ENCODE peak calls at places on chromosomes 1 and 21, in five cellular contexts. I is HEK293T, Z is HepG2, K is K562, C is GM12878. G is an unnamed sample.
A peak's percentile ranks its signal among the peaks of the same experiment; 100 is the strongest.

GRCh38 chr1:230130172-230130944 is 63.3 kb downstream of the GALNT2 start:
- DNase-seq in K (no peak), I (no peak), C (no peak), Z (no peak), G (no peak)

GRCh38 chr1:112509005-112509659 is 367 bp downstream of the WNT2B start:
- DNase-seq in I (no peak), K (no peak), C (no peak), Z (no peak), G (no peak)

GRCh38 chr1:41902125-41902524 is 16.6 kb downstream of the HIVEP3 start:
- DNase-seq in I (no peak), K (peak; percentile 24), C (no peak), Z (no peak), G (no peak)

GRCh38 chr21:35102488-35103407 is 53.6 kb upstream of the RUNX1 start:
- DNase-seq in C (no peak), Z (peak; percentile 48), I (no peak), K (peak; percentile 39), G (no peak)

GRCh38 chr1:184212649-184213314 is 161.3 kb downstream of the TSEN15 start:
- DNase-seq in Z (no peak), K (no peak), C (no peak), I (no peak), G (no peak)

GRCh38 chr1:9245661-9246060 is 11.1 kb downstream of the H6PD start:
- DNase-seq in I (no peak), Z (no peak), C (no peak), K (no peak), G (no peak)

GRCh38 chr1:198135366-198135765 is 21.4 kb upstream of the NEK7 start:
- DNase-seq in Z (no peak), C (no peak), K (no peak), I (no peak), G (no peak)

GRCh38 chr21:16624468-16625102 is 888.3 kb upstream of the CXADR start:
- DNase-seq in Z (no peak), I (peak; percentile 37), K (no peak), C (no peak), G (peak; percentile 58)

GRCh38 chr1:111729271-111729921 is 9.8 kb downstream of the INKA2 start:
- DNase-seq in C (no peak), I (no peak), K (no peak), Z (no peak), G (no peak)

GRCh38 chr1:200401708-200402107 is 8.1 kb downstream of the ZNF281 start:
- DNase-seq in C (no peak), Z (no peak), I (no peak), K (no peak), G (no peak)

GRCh38 chr1:53771648-53772047 is 32.7 kb upstream of the GLIS1 start:
- DNase-seq in Z (no peak), K (no peak), C (no peak), I (no peak), G (no peak)

GRCh38 chr1:208298593-208299233 is 54.5 kb upstream of the PLXNA2 start:
- DNase-seq in K (no peak), Z (no peak), C (no peak), I (no peak), G (no peak)

GRCh38 chr1:184820218-184820720 is 65.6 kb upstream of the EDEM3 start:
- DNase-seq in C (no peak), I (no peak), K (no peak), Z (no peak), G (no peak)

GRCh38 chr1:201381130-201381529 is 3.6 kb upstream of the TNNT2 start:
- DNase-seq in Z (no peak), K (no peak), C (no peak), I (no peak), G (no peak)

GRCh38 chr1:231750296-231750695 is 123.7 kb downstream of the DISC1 start:
- DNase-seq in I (no peak), K (no peak), Z (no peak), C (no peak), G (no peak)

GRCh38 chr21:39364949-39365348 is 16.1 kb upstream of the HMGN1 start:
- DNase-seq in I (no peak), C (no peak), Z (no peak), K (no peak), G (no peak)

GRCh38 chr1:93938461-93939145 is 29.4 kb upstream of the GCLM start:
- DNase-seq in C (no peak), K (no peak), Z (no peak), I (no peak), G (no peak)

GRCh38 chr1:97903626-97904025 is 17.2 kb downstream of the DPYD start:
- DNase-seq in K (no peak), C (no peak), I (no peak), Z (no peak), G (no peak)

GRCh38 chr1:80217377-80217986 is 1211.0 kb upstream of the ADGRL4 start:
- DNase-seq in Z (peak; percentile 1), K (no peak), C (no peak), I (peak; percentile 60), G (peak; percentile 41)

GRCh38 chr1:112391603-112391940 is 4.4 kb upstream of the CTTNBP2NL start:
- DNase-seq in Z (no peak), K (no peak), C (no peak), I (no peak), G (no peak)

GRCh38 chr21:19340303-19340702 is 936.7 kb upstream of the TMPRSS15 start:
- DNase-seq in K (no peak), Z (no peak), I (no peak), C (no peak), G (no peak)

GRCh38 chr1:235843458-235843857 is 23.2 kb downstream of the LYST start:
- DNase-seq in I (peak; percentile 50), Z (peak; percentile 44), K (no peak), C (no peak), G (peak; percentile 40)

GRCh38 chr1:180662709-180663108 is 30.9 kb downstream of the XPR1 start:
- DNase-seq in I (no peak), C (no peak), K (no peak), Z (no peak), G (no peak)

GRCh38 chr1:115193429-115193828 is 104.1 kb upstream of the TSPAN2 start:
- DNase-seq in I (no peak), K (no peak), Z (no peak), C (no peak), G (no peak)

GRCh38 chr1:32989160-32989894 is 24.7 kb upstream of the RNF19B start:
- DNase-seq in C (no peak), I (no peak), K (peak; percentile 63), Z (no peak), G (no peak)

GRCh38 chr1:109627692-109628399 is 8.2 kb downstream of the AMPD2 start:
- DNase-seq in K (no peak), Z (no peak), C (no peak), I (no peak), G (no peak)

GRCh38 chr1:109864063-109864822 is 46.4 kb upstream of the CSF1 start:
- DNase-seq in C (no peak), Z (no peak), I (no peak), K (peak; percentile 42), G (no peak)

GRCh38 chr1:64956733-64957441 is 9.5 kb downstream of the JAK1 start:
- DNase-seq in K (peak; percentile 36), I (no peak), C (peak; percentile 80), Z (no peak), G (no peak)

DNA sequence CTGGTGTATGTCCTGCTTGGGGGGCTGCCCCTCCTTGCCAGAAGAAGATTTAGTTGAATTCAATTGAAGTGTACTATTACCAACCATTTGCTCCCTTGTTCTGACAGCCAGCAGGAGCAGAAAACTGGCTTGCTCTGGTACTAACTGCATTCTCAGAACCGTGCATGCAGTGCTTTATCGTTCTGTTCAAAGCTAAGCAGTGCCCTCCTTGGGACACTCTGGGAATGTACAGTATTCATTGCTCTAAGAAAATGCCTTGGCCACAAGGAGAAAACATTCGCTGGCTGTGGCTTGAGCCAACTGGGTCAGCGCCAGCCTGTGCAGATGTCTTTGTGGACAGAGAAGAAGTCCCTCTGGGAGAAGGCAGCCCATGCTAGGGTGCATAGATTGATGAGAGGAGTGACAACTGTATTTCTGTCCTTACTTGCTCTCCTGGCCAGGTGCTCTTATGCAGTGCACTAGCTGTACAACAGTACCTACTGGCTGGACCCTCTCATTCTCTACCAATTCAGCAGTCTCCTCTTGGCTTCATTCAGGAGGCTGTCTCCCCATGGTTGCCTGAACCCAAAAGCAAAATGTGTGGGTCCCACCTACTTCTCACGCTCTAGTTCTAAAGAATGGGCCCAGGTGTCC is 61.5 kb upstream of the DIRAS3 start:
- DNase-seq in Z (no peak), K (no peak), I (peak; percentile 62), C (no peak), G (peak; percentile 44)
- TF ChIP-seq FOXM1 in Z (no peak), K (no peak), I (no peak), C (no peak), G (no peak)

GRCh38 chr21:25687787-25688186 is 46.9 kb downstream of the ATP5PF start:
- DNase-seq in Z (no peak), K (no peak), I (no peak), C (no peak), G (no peak)

DNA sequence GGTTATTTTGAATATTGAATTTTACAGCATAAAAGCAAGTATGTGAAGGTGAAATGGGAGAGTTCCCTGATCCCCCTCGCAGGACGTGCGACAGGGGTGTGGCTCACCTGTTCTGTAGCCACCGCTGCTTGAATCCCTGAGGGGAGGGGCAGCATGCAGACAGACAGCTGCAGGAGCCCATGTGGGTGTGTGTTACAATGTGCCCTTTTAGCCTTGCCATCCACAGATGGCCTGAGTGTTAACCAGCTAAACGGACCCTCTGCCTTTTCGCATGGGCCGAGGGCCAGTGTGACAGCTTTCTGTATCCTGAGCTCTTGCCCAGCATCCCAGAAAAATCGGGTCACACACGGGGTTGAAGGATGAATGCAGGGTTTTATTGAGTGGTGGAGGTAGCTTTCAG is 43.3 kb downstream of the JAM2 start:
- DNase-seq in C (no peak), Z (no peak), I (no peak), K (no peak), G (no peak)
- TF ChIP-seq FOXM1 in C (no peak), Z (no peak), I (no peak), K (no peak), G (no peak)

DNA sequence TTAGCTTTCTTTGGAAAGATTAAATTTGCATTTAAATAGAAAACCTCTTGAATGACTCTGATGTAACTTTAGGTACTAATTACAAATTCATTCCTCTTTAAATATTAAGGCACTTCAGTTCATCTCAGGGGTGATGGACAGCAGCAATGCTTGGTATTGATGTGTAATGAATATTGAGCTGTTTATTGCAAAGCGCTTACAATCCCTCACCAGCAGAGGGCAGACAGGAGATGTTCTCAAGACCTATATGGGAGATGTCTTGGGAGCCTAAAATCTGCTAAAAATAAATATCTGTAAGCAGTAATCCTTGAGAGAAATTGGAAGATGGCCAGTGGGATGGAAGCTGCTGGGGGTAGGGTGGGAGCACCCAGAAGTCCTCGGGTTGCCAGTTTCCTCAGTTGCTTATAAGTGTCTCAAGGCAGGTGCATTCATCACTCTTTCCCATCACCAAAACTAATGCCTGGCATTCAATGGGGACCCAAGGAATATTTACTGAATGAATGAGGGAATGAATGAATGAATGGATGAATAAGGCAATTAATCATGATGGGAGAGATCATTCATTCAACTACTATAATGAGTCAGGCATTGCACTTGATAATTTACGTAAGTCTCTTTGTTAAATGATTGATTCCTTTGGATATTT is 2.3 kb downstream of the KLHDC8A start:
- DNase-seq in Z (peak; percentile 29), K (peak; percentile 71), C (peak; percentile 9), I (peak; percentile 71), G (peak; percentile 56)
- TF ChIP-seq FOXM1 in Z (no peak), K (no peak), C (no peak), I (no peak), G (no peak)

DNA sequence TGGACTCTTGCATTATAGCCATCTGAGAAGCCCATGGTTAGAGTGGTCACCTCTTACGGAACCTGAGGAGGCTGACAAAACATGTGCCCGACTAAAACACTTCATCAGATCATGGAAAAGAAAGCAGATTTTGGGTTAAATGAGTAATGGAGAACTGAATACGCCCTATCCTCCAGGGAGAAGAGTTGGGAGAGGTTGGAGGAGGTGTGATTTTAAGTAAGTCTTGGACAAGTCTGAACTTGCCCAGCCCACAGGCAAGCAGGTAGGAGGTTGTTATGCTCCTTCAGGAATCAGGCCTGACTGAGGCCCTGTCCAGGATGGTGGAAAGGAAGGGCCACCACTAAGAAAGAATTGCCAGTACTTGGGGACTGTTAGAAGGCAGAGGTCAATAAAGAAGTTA is 255.8 kb downstream of the TGFB2 start:
- DNase-seq in I (no peak), K (no peak), Z (no peak), C (no peak), G (no peak)
- TF ChIP-seq FOXM1 in I (no peak), K (no peak), Z (no peak), C (no peak), G (no peak)